ENCODE peak calls at places on chromosomes 5 and 9, in eight cellular contexts. S, G, K, Y, P, L, C and A are unnamed samples.

GRCh38 chr5:24222866-24223265 is 421.9 kb downstream of the CDH10 start:
- DNase-seq in K (no peak), P (no peak), G (peak; percentile 50), S (no peak), L (no peak), Y (no peak), C (no peak), A (peak; percentile 53)

GRCh38 chr9:100099722-100100042 is 639 bp downstream of the INVS start:
- DNase-seq in S (no peak), G (peak; percentile 43), L (peak; percentile 57), Y (no peak), K (no peak), P (no peak), C (peak; percentile 9), A (no peak)

GRCh38 chr5:139253115-139253514 is 40.4 kb upstream of the MATR3 start:
- DNase-seq in L (no peak), K (no peak), Y (no peak), S (no peak), G (no peak), C (no peak), P (no peak), A (no peak)

GRCh38 chr9:90053027-90053426 is 448.2 kb downstream of the GADD45G start:
- DNase-seq in Y (no peak), L (no peak), C (no peak), P (no peak), S (no peak), G (peak; percentile 42), K (no peak), A (no peak)

GRCh38 chr9:33311953-33312352 is 21.6 kb downstream of the NFX1 start:
- DNase-seq in S (no peak), C (no peak), P (no peak), L (no peak), K (no peak), Y (no peak), G (no peak), A (no peak)

GRCh38 chr5:149403923-149404745 is 25.0 kb upstream of the IL17B start:
- DNase-seq in P (peak; percentile 21), L (peak; percentile 12), Y (no peak), K (no peak), G (no peak), S (no peak), C (no peak), A (no peak)

GRCh38 chr9:21015122-21015815 is 16.2 kb downstream of the HACD4 start:
- DNase-seq in G (no peak), K (no peak), L (no peak), S (no peak), Y (no peak), C (no peak), P (no peak), A (peak; percentile 21)

GRCh38 chr5:11792621-11793020 is 111.6 kb downstream of the CTNND2 start:
- DNase-seq in S (no peak), Y (no peak), P (no peak), K (no peak), C (no peak), L (no peak), G (no peak), A (no peak)

GRCh38 chr5:61217251-61217650 is 55.0 kb upstream of the SMIM15 start:
- DNase-seq in Y (no peak), K (no peak), P (no peak), L (no peak), C (no peak), G (no peak), S (no peak), A (no peak)

GRCh38 chr9:21995652-21996275 is 1.2 kb downstream of the CDKN2B-AS1 start:
- DNase-seq in P (no peak), Y (peak; percentile 49), K (no peak), S (peak; percentile 59), G (peak; percentile 55), C (no peak), L (peak; percentile 59), A (peak; percentile 64)

GRCh38 chr5:168477060-168477459 is 9.2 kb upstream of the RARS1 start:
- DNase-seq in G (no peak), K (no peak), P (no peak), Y (no peak), C (no peak), S (no peak), L (no peak), A (peak; percentile 88)

GRCh38 chr9:16521868-16522381 is 348.5 kb downstream of the BNC2 start:
- DNase-seq in S (no peak), L (peak; percentile 10), C (no peak), Y (peak; percentile 30), G (no peak), P (no peak), K (peak; percentile 40), A (peak; percentile 79)

GRCh38 chr5:125668904-125669303 is 754.3 kb upstream of the GRAMD2B start:
- DNase-seq in P (no peak), Y (no peak), K (peak; percentile 48), C (no peak), S (no peak), L (peak; percentile 77), G (no peak), A (no peak)

GRCh38 chr5:125673359-125673950 is 749.8 kb upstream of the GRAMD2B start:
- DNase-seq in L (no peak), C (no peak), S (no peak), Y (no peak), P (no peak), G (no peak), K (no peak), A (no peak)
- TF ChIP-seq CTCF in L (no peak), C (no peak), S (no peak), Y (no peak), P (no peak), G (no peak), K (no peak), A (no peak)

GRCh38 chr9:98941946-98942523 is 1.7 kb upstream of the COL15A1 start:
- DNase-seq in G (no peak), C (no peak), S (no peak), P (no peak), K (no peak), Y (no peak), L (no peak), A (no peak)

GRCh38 chr9:98943682-98944129 is at the start of gene COL15A1:
- DNase-seq in G (peak; percentile 47), K (no peak), C (peak; percentile 38), P (no peak), S (peak; percentile 40), L (peak; percentile 50), Y (peak; percentile 49), A (no peak)

GRCh38 chr9:98940278-98940677 is 3.4 kb upstream of the COL15A1 start:
- DNase-seq in P (no peak), Y (peak; percentile 51), L (no peak), K (no peak), C (no peak), G (no peak), S (no peak), A (no peak)

GRCh38 chr9:98944130-98945074 is 695 bp downstream of the COL15A1 start:
- DNase-seq in C (peak; percentile 36), L (no peak), K (no peak), Y (peak; percentile 36), S (peak; percentile 34), P (peak; percentile 13), G (peak; percentile 47), A (no peak)

DNA sequence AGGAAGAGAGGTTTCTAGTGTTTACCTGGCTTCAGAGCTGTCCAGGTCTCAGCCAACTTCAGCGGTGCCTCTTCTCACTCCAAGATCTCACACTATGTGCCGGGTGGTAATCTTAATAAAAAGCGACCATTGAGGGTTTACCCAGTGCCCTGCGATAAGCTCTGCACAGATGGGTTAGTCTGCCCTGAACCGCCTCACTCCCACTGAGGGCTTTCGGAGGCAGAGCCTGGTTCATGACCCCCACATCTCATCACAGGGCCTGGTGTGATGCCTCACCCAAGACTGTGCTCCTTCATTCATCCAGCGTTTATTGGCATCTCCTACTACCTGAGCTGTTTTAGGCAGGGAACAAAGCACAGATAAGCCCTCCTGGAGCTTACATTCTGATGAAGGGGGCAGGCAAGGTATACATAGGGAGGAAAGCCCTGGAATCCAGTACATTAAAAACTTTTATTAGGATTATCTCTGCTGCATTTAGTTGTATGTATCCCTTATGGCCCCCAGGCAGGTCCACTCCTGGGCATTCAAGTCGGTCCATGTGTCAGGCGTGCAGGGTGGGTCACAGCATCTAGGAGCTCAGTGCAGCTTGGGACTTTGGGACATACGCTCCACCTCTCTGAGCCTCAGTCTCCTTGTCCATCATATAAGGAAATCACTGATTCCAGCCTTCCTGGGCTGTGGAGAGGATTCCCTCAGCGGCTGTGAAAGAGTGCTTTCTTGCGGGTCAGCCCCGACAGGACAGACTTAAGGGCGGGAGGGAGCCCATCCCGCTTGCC is 613 bp upstream of the COL15A1 start:
- DNase-seq in K (no peak), S (no peak), L (no peak), P (no peak), G (no peak), C (no peak), Y (no peak), A (no peak)
- H3K4me3 ChIP-seq in K (no peak overlapping the region), S (peak overlapping the region; percentile 76), L (peak overlapping the region; percentile 39), P (peak overlapping the region; percentile 34), G (no peak overlapping the region), C (peak overlapping the region; percentile 34), Y (peak overlapping the region; percentile 87), A (no peak overlapping the region)

GRCh38 chr9:110429453-110429852 is 91.8 kb upstream of the TXNDC8 start:
- DNase-seq in C (no peak), Y (no peak), K (no peak), G (no peak), P (no peak), S (no peak), L (no peak), A (no peak)
- TF ChIP-seq CTCF in C (no peak), Y (no peak), K (no peak), G (no peak), P (no peak), S (no peak), L (no peak), A (peak; percentile 23)

GRCh38 chr9:113879318-113879717 is 3.2 kb downstream of the ZNF618 start:
- DNase-seq in Y (no peak), L (no peak), C (no peak), G (peak; percentile 69), S (no peak), K (no peak), P (no peak), A (no peak)

GRCh38 chr9:113882181-113882580 is 6.1 kb downstream of the ZNF618 start:
- DNase-seq in P (no peak), Y (no peak), S (no peak), L (no peak), G (no peak), K (no peak), C (no peak), A (no peak)

GRCh38 chr9:113882636-113883164 is 6.6 kb downstream of the ZNF618 start:
- DNase-seq in S (no peak), G (no peak), K (no peak), Y (no peak), C (no peak), L (no peak), P (no peak), A (no peak)

GRCh38 chr9:113876806-113877236 is 712 bp downstream of the ZNF618 start:
- DNase-seq in S (no peak), K (no peak), G (no peak), P (no peak), C (no peak), L (peak; percentile 52), Y (no peak), A (peak; percentile 38)

DNA sequence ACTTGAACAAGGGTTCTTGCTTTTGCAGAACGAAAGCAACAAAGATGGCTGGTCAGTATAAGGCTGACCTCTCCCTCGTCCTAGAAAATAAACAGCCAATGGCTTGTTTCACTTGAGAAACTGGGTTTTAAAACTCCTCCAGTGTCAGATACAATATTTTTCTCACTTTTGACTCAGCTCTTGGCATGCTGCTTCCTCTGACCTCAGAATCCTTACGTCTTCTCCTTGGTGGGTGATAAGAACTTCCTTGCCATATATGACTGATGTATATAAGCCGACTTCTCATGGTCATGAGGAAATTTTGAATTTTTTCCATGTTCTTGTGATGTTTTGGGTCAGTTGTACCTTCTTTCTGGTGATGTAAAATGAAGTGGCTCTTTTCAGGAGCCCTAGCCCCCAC is 3.8 kb downstream of the ZNF618 start:
- DNase-seq in P (no peak), G (no peak), Y (no peak), L (no peak), S (no peak), C (no peak), K (no peak), A (peak; percentile 91)
- H3K4me3 ChIP-seq in P (no peak overlapping the region), G (no peak overlapping the region), Y (peak overlapping the region; percentile 2), L (no peak overlapping the region), S (no peak overlapping the region), C (no peak overlapping the region), K (no peak overlapping the region), A (peak overlapping the region; percentile 26)